ENCODE peak calls at places on chromosomes 16 and 17, in five cellular contexts. Y is small intestine, G is fibroblast of the aortic adventitia, U is fibroblast of mammary gland, C is left colon. J is an unnamed sample.

GRCh38 chr16:16169615-16170014 is 53.7 kb downstream of the ABCC6 start:
- DNase-seq in G (no peak), Y (no peak), C (no peak), U (no peak), J (no peak)

GRCh38 chr17:1231456-1231855 is 38.8 kb upstream of the BHLHA9 start:
- DNase-seq in Y (peak; percentile 64), C (peak; percentile 81), G (no peak), U (peak; percentile 45), J (no peak)

GRCh38 chr17:39769974-39770587 is 32.3 kb downstream of the GRB7 start:
- DNase-seq in U (peak; percentile 39), C (no peak), G (peak; percentile 56), Y (peak; percentile 48), J (no peak)

GRCh38 chr17:17748604-17749003 is 67.3 kb downstream of the RAI1 start:
- DNase-seq in G (no peak), U (no peak), Y (no peak), C (no peak), J (no peak)

GRCh38 chr16:66165879-66166278 is 200.6 kb upstream of the CDH5 start:
- DNase-seq in U (no peak), G (no peak), Y (no peak), C (no peak), J (no peak)

GRCh38 chr16:62038646-62039045 is 2.4 kb upstream of the CDH8 start:
- DNase-seq in C (no peak), Y (no peak), U (no peak), G (no peak), J (no peak)

GRCh38 chr16:57536306-57537193 is at the start of gene CCDC102A:
- DNase-seq in C (no peak), G (no peak), Y (no peak), U (no peak), J (peak; percentile 50)

GRCh38 chr17:64418506-64419339 is 28.1 kb upstream of the PECAM1 start:
- DNase-seq in U (peak; percentile 88), C (no peak), G (peak; percentile 86), Y (peak; percentile 64), J (peak; percentile 76)

GRCh38 chr17:15490634-15491261 is 23.3 kb upstream of the CDRT4 start:
- DNase-seq in G (peak; percentile 81), Y (peak; percentile 95), U (peak; percentile 73), C (peak; percentile 82), J (peak; percentile 27)

GRCh38 chr17:38572665-38573365 is 32.9 kb downstream of the SRCIN1 start:
- DNase-seq in U (no peak), G (no peak), Y (no peak), C (no peak), J (no peak)

GRCh38 chr17:57603978-57604377 is 141.1 kb downstream of the CCDC182 start:
- DNase-seq in Y (peak; percentile 25), C (peak; percentile 37), G (no peak), U (no peak), J (no peak)

GRCh38 chr17:67116045-67116575 is 71.8 kb downstream of the CACNG1 start:
- DNase-seq in Y (no peak), U (no peak), G (no peak), C (no peak), J (no peak)

GRCh38 chr17:27575100-27575911 is 55.7 kb upstream of the LGALS9 start:
- DNase-seq in U (no peak), Y (no peak), C (no peak), G (no peak), J (no peak)

GRCh38 chr16:57045694-57046381 is 46.5 kb upstream of the CPNE2 start:
- DNase-seq in G (peak; percentile 63), C (peak; percentile 47), Y (peak; percentile 32), U (peak; percentile 68), J (peak; percentile 33)

GRCh38 chr16:70725912-70726828 is 40.3 kb upstream of the MTSS2 start:
- DNase-seq in C (peak; percentile 65), Y (no peak), U (no peak), G (peak; percentile 24), J (no peak)

GRCh38 chr16:68786685-68787418 is 49.8 kb downstream of the CDH1 start:
- DNase-seq in Y (peak; percentile 47), U (peak; percentile 57), C (peak; percentile 41), G (peak; percentile 75), J (peak; percentile 8)

GRCh38 chr16:50040028-50040427 is 15.0 kb downstream of the CNEP1R1 start:
- DNase-seq in Y (no peak), U (no peak), C (no peak), G (no peak), J (no peak)

GRCh38 chr17:348692-349425 is 3.7 kb downstream of the RPH3AL start:
- DNase-seq in Y (peak; percentile 92), C (peak; percentile 83), U (peak; percentile 13), G (no peak), J (no peak)

GRCh38 chr17:41909088-41909487 is 9.7 kb downstream of the ACLY start:
- DNase-seq in Y (no peak), U (no peak), C (no peak), G (no peak), J (no peak)

GRCh38 chr16:74825941-74826340 is 51.3 kb upstream of the FA2H start:
- DNase-seq in Y (no peak), U (no peak), C (no peak), G (no peak), J (no peak)

GRCh38 chr17:51510940-51511339 is 250.6 kb downstream of the UTP18 start:
- DNase-seq in G (no peak), C (no peak), U (no peak), Y (no peak), J (no peak)

GRCh38 chr17:17402558-17402957 is 74.2 kb upstream of the MED9 start:
- DNase-seq in C (no peak), Y (no peak), G (no peak), U (no peak), J (no peak)

GRCh38 chr16:85361441-85362118 is 249.3 kb upstream of the CIBAR2 start:
- DNase-seq in Y (peak; percentile 92), C (peak; percentile 65), U (no peak), G (no peak), J (no peak)

GRCh38 chr17:40356906-40357861 is 7.4 kb downstream of the GJD3 start:
- DNase-seq in U (no peak), G (no peak), C (no peak), Y (no peak), J (no peak)

GRCh38 chr17:30594223-30594952 is 117.2 kb downstream of the GOSR1 start:
- DNase-seq in Y (no peak), U (no peak), G (no peak), C (no peak), J (no peak)

GRCh38 chr16:2520784-2521577 is 810 bp downstream of the AMDHD2 start:
- DNase-seq in Y (peak; percentile 31), G (no peak), C (no peak), U (peak; percentile 55), J (no peak)

GRCh38 chr17:57679906-57680695 is 65.0 kb downstream of the CCDC182 start:
- DNase-seq in G (no peak), U (no peak), Y (no peak), C (no peak), J (no peak)

GRCh38 chr16:55019419-55020131 is 88.9 kb downstream of the IRX5 start:
- DNase-seq in G (no peak), U (no peak), Y (no peak), C (no peak), J (no peak)

GRCh38 chr16:48498761-48499600 is 111.0 kb downstream of the N4BP1 start:
- DNase-seq in Y (no peak), G (peak; percentile 93), U (peak; percentile 89), C (no peak), J (peak; percentile 66)

GRCh38 chr17:16437083-16437482 is 21.7 kb downstream of the TRPV2 start:
- DNase-seq in U (no peak), C (no peak), Y (no peak), G (no peak), J (no peak)

GRCh38 chr16:81798311-81799137 is 19.4 kb downstream of the PLCG2 start:
- DNase-seq in G (no peak), U (no peak), C (no peak), Y (no peak), J (no peak)

GRCh38 chr16:86680661-86681439 is 102.5 kb downstream of the FOXL1 start:
- DNase-seq in G (peak; percentile 14), C (no peak), Y (no peak), U (no peak), J (no peak)

GRCh38 chr16:4936181-4936990 is 562 bp downstream of the PPL start:
- DNase-seq in U (no peak), C (no peak), G (no peak), Y (peak; percentile 47), J (no peak)

GRCh38 chr16:1979271-1980025 is 1.8 kb downstream of the NOXO1 start:
- DNase-seq in Y (peak; percentile 91), G (no peak), U (peak; percentile 15), C (peak; percentile 90), J (no peak)

GRCh38 chr17:9432121-9432866 is 143.3 kb downstream of the STX8 start:
- DNase-seq in C (no peak), Y (peak; percentile 5), U (peak; percentile 69), G (no peak), J (no peak)

GRCh38 chr17:65750678-65751077 is 189.2 kb upstream of the AXIN2 start:
- DNase-seq in U (peak; percentile 96), Y (peak; percentile 86), G (peak; percentile 96), C (peak; percentile 72), J (peak; percentile 92)